ENCODE peak calls at places on chromosomes 2 and 18, in four cellular contexts. E is NCI-H460, W is fibroblast of lung, O is OCI-LY7. Q is an unnamed sample.

GRCh38 chr2:195575879-195576391 is 81.1 kb upstream of the SLC39A10 start:
- DNase-seq in W (peak; percentile 85), O (peak; percentile 80), E (peak; percentile 68), Q (peak; percentile 92)

GRCh38 chr2:55511508-55512124 is 7.9 kb upstream of the CFAP36 start:
- DNase-seq in W (peak; percentile 58), E (peak; percentile 54), O (peak; percentile 7), Q (peak; percentile 16)

GRCh38 chr2:85505551-85506238 is 33.3 kb upstream of the MAT2A start:
- DNase-seq in W (no peak), O (no peak), E (no peak), Q (no peak)

GRCh38 chr18:42181474-42181873 is 226.4 kb downstream of the PIK3C3 start:
- DNase-seq in W (no peak), E (no peak), O (no peak), Q (no peak)

GRCh38 chr18:59308201-59309014 is 10.0 kb downstream of the CPLX4 start:
- DNase-seq in W (peak; percentile 62), O (peak; percentile 1), E (peak; percentile 43), Q (peak; percentile 76)

GRCh38 chr18:76558881-76559667 is 64.0 kb upstream of the ZNF516 start:
- DNase-seq in O (no peak), W (peak; percentile 16), E (no peak), Q (no peak)

GRCh38 chr2:180254872-180255271 is 247.8 kb upstream of the CWC22 start:
- DNase-seq in E (no peak), O (no peak), W (no peak), Q (no peak)

GRCh38 chr2:42800981-42801380 is 8.6 kb upstream of the HAAO start:
- DNase-seq in O (no peak), E (no peak), W (peak; percentile 25), Q (peak; percentile 48)

GRCh38 chr2:34244195-34244594 is 645.1 kb upstream of the FAM98A start:
- DNase-seq in E (no peak), O (no peak), W (no peak), Q (no peak)

GRCh38 chr2:152508446-152508845 is 173.5 kb downstream of the FMNL2 start:
- DNase-seq in E (peak; percentile 12), W (peak; percentile 71), O (no peak), Q (peak; percentile 23)

GRCh38 chr2:70645733-70646420 is 92.3 kb upstream of the TGFA start:
- DNase-seq in E (peak; percentile 18), W (no peak), O (peak; percentile 18), Q (no peak)

GRCh38 chr2:20356042-20356441 is 5.4 kb upstream of the PUM2 start:
- DNase-seq in E (no peak), W (peak; percentile 89), O (no peak), Q (peak; percentile 73)

GRCh38 chr18:47909484-47909883 is 21.0 kb downstream of the SMAD2 start:
- DNase-seq in E (no peak), O (no peak), W (no peak), Q (no peak)

GRCh38 chr2:139825726-139826125 is 1045.5 kb upstream of the NXPH2 start:
- DNase-seq in E (no peak), W (no peak), O (no peak), Q (no peak)

GRCh38 chr2:168722592-168722991 is 79.8 kb upstream of the NOSTRIN start:
- DNase-seq in W (peak; percentile 39), O (no peak), E (no peak), Q (no peak)

GRCh38 chr2:107553534-107553933 is 273.2 kb upstream of the RGPD4 start:
- DNase-seq in W (no peak), O (no peak), E (peak; percentile 20), Q (no peak)

GRCh38 chr2:23379220-23379695 is 5.7 kb upstream of the KLHL29 start:
- DNase-seq in O (peak; percentile 9), E (no peak), W (no peak), Q (no peak)

GRCh38 chr2:71603851-71604708 is 150.7 kb downstream of the DYSF start:
- DNase-seq in O (no peak), W (no peak), E (no peak), Q (peak; percentile 26)

GRCh38 chr18:54004828-54005227 is 219.6 kb downstream of the MBD2 start:
- DNase-seq in E (no peak), O (no peak), W (no peak), Q (peak; percentile 68)

GRCh38 chr2:105239924-105240323 is 1.6 kb upstream of the GPR45 start:
- DNase-seq in W (peak; percentile 51), E (no peak), O (no peak), Q (no peak)